ENCODE peak calls at places on chromosomes 11 and 22, in seven cellular contexts. J is aorta, C is NB4, I is cardiac fibroblast, T is coronary artery, N is psoas muscle, X is GM23338. Y is an unnamed sample.

GRCh38 chr11:65572356-65573043 is at the start of gene FAM89B:
- DNase-seq in N (peak), X (peak), T (peak), I (peak), C (peak), J (peak), Y (no peak)

GRCh38 chr22:25696763-25697710 is 45.0 kb upstream of the MYO18B start:
- DNase-seq in C (no peak), X (no peak), J (no peak), N (no peak), I (peak), T (no peak), Y (no peak)

GRCh38 chr11:110085255-110085838 is 7.8 kb upstream of the ZC3H12C start:
- DNase-seq in N (no peak), T (no peak), I (peak), J (no peak), C (no peak), X (no peak), Y (no peak)

GRCh38 chr22:49721211-49721763 is 106.4 kb downstream of the BRD1 start:
- DNase-seq in C (no peak), I (no peak), X (no peak), T (no peak), J (no peak), N (no peak), Y (no peak)

GRCh38 chr22:25153961-25154685 is 45.5 kb upstream of the CRYBB3 start:
- DNase-seq in I (peak), X (peak), T (no peak), J (peak), N (peak), C (no peak), Y (no peak)

GRCh38 chr22:29041408-29041807 is 20.2 kb downstream of the C22orf31 start:
- DNase-seq in J (peak), X (no peak), N (no peak), C (no peak), I (peak), T (no peak), Y (no peak)

GRCh38 chr11:20178976-20179375 is 18.7 kb upstream of the DBX1 start:
- DNase-seq in C (no peak), X (no peak), I (no peak), J (no peak), N (no peak), T (no peak), Y (no peak)

GRCh38 chr11:112165049-112165448 is 1.2 kb upstream of the IL18 start:
- DNase-seq in X (no peak), I (no peak), N (no peak), J (no peak), T (no peak), C (no peak), Y (no peak)

GRCh38 chr11:85779956-85780640 is 30.8 kb downstream of the SYTL2 start:
- DNase-seq in T (no peak), I (peak), J (no peak), X (no peak), N (no peak), C (no peak), Y (no peak)

GRCh38 chr11:124551987-124552386 is 8.5 kb upstream of the OR8B12 start:
- DNase-seq in I (no peak), X (no peak), C (no peak), J (no peak), N (no peak), T (no peak), Y (no peak)

GRCh38 chr22:38491707-38492348 is 14.3 kb downstream of the DDX17 start:
- DNase-seq in T (no peak), I (no peak), N (no peak), X (no peak), J (no peak), C (no peak), Y (no peak)

GRCh38 chr11:65083134-65083833 is 556 bp downstream of the CDCA5 start:
- DNase-seq in I (no peak), T (no peak), N (no peak), C (no peak), X (peak), J (no peak), Y (no peak)

GRCh38 chr11:8732748-8733241 is 50.2 kb downstream of the RPL27A start:
- DNase-seq in C (no peak), T (peak), N (peak), J (peak), I (peak), X (no peak), Y (peak)

GRCh38 chr11:129440028-129440630 is 64.5 kb downstream of the BARX2 start:
- DNase-seq in N (no peak), T (no peak), X (peak), I (no peak), C (no peak), J (no peak), Y (no peak)

GRCh38 chr11:126212089-126212660 is 593 bp downstream of the FAM118B start:
- DNase-seq in I (peak), J (no peak), T (no peak), C (peak), N (no peak), X (peak), Y (no peak)

GRCh38 chr11:94536386-94536785 is 7.3 kb upstream of the FUT4 start:
- DNase-seq in C (no peak), N (no peak), T (no peak), I (no peak), J (no peak), X (no peak), Y (no peak)

GRCh38 chr22:46078241-46079092 is 71.9 kb upstream of the PPARA start:
- DNase-seq in J (peak), C (no peak), N (peak), I (peak), T (peak), X (peak), Y (no peak)

GRCh38 chr11:69326622-69327219 is 32.8 kb downstream of the MYEOV start:
- DNase-seq in J (no peak), C (no peak), I (no peak), X (no peak), T (peak), N (no peak), Y (no peak)

GRCh38 chr11:45110562-45110961 is 35.9 kb upstream of the PRDM11 start:
- DNase-seq in J (no peak), X (peak), I (peak), N (no peak), T (no peak), C (peak), Y (no peak)

GRCh38 chr11:57321996-57322880 is 2.5 kb downstream of the TNKS1BP1 start:
- DNase-seq in N (peak), C (peak), J (peak), I (peak), T (peak), X (peak), Y (peak)

GRCh38 chr11:35605691-35606090 is 12.6 kb upstream of the FJX1 start:
- DNase-seq in N (no peak), T (peak), J (peak), X (no peak), I (peak), C (no peak), Y (no peak)

GRCh38 chr11:316031-316701 is 2.3 kb downstream of the IFITM1 start:
- DNase-seq in I (peak), J (no peak), N (no peak), X (no peak), C (peak), T (peak), Y (no peak)
- H3K4me3 ChIP-seq in I (peak), J (no peak), N (peak), X (peak), C (no peak), T (peak), Y (peak)

DNA sequence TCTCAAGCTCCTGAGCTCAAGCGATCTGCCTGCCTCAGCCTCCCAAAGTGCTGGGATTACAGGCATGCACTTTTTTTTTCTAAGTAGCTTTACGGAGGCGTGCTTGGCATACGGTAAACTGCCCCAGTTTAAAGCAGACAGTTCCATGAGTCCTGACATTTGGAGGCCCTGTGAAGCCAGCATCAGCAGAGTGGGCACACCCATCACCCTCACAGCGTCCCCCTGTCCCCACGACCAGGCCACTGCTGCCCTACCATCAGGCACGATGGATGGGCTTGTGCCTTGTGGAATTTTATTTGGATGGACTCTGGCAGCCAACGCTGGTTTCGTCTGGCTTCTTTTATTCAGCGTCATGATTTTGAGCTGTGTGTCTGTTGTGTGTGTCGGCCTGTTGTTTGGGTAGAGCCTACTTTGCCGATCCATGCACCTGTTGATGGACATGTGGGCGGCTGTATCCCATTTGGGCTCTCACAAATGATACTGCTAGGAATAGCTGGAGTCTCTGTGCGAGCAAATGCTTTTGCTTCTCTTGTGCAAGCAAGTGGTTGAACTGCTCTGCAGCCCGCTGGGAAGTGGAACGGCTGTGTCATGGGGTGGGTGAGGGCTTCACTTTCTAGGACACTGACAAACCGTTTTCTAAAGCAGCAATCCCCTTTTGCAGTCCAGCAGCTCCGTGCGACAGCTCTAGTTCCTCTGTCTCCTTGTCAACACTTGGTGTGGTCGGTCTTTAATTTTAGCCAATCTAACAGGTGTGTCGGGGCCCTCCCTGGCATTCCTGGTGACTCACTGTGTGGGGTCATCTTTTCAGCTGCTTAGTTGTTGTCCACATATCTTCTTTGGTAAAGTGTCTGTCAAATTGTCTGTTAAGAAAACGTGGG is 23.8 kb downstream of the KCNQ1 start:
- DNase-seq in I (no peak), X (no peak), T (peak), C (peak), N (no peak), J (no peak), Y (no peak)
- H3K4me3 ChIP-seq in I (no peak), X (no peak), T (no peak), C (no peak), N (no peak), J (no peak), Y (no peak)

GRCh38 chr22:20243176-20243544 is 25.0 kb downstream of the RTN4R start:
- DNase-seq in J (no peak), T (no peak), X (no peak), I (no peak), N (no peak), C (no peak), Y (no peak)

GRCh38 chr22:20244744-20245576 is 23.2 kb downstream of the RTN4R start:
- DNase-seq in J (no peak), C (peak), X (no peak), I (no peak), T (no peak), N (no peak), Y (no peak)

GRCh38 chr22:20244250-20244648 is 23.9 kb downstream of the RTN4R start:
- DNase-seq in J (no peak), N (no peak), C (no peak), T (no peak), X (no peak), I (no peak), Y (no peak)

GRCh38 chr22:20242393-20243175 is 25.5 kb downstream of the RTN4R start:
- DNase-seq in I (no peak), T (no peak), J (no peak), C (no peak), X (no peak), N (no peak), Y (no peak)

DNA sequence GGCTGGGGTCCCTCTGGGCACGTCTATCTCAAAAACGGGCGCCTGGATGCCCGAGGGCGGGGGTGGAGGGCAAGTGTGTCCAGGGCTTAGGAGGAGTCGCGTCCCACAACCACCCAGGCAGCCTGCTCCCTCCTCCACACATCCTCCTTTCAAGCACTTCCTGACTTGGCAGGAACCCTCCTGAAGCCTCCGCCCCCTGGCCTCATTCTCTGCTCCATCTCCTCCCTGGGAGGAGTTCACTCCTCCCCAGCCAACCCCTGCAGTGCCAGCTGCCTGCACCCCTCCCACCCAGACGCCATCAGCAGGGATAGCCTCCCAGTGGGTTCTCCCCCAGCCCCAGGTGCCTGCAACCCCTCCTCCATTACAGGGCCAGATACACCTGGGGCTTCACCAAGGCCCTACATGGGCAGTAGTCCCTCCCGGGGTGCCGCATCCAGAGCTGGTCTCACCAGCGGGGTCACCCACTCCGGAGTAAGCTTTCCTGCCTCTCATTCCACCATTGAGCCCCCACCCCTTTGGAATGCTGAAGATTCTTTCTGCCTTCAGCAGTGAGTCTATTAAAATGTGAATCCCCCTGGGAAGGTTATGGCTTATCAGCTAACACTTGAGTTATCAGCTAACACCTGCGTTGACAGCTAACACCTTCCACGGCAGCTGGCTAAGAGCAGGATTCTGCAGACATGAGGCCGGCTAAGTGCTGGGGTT is 24.4 kb downstream of the RTN4R start:
- DNase-seq in I (peak), C (peak), J (peak), N (peak), T (no peak), X (peak), Y (peak)
- H3K4me3 ChIP-seq in I (peak), C (no peak), J (no peak), N (no peak), T (peak), X (no peak), Y (no peak)

GRCh38 chr11:72704783-72705287 is 30.6 kb upstream of the PDE2A start:
- DNase-seq in N (no peak), X (no peak), T (no peak), I (no peak), C (no peak), J (no peak), Y (no peak)

GRCh38 chr11:72704028-72704782 is 30.0 kb upstream of the PDE2A start:
- DNase-seq in T (no peak), X (no peak), N (no peak), I (peak), J (no peak), C (no peak), Y (no peak)

GRCh38 chr11:72707032-72707431 is 32.8 kb upstream of the PDE2A start:
- DNase-seq in N (no peak), T (no peak), C (no peak), X (no peak), I (no peak), J (no peak), Y (no peak)

GRCh38 chr11:72705442-72706365 is 31.5 kb upstream of the PDE2A start:
- DNase-seq in J (no peak), X (peak), I (no peak), C (no peak), T (no peak), N (no peak), Y (no peak)

GRCh38 chr11:72706579-72706978 is 32.4 kb upstream of the PDE2A start:
- DNase-seq in X (no peak), I (no peak), J (no peak), T (no peak), N (no peak), C (no peak), Y (no peak)
- H3K4me3 ChIP-seq in X (no peak), I (no peak), J (no peak), T (no peak), N (no peak), C (no peak), Y (no peak)

Y was measured in BJ.